ENCODE peak calls at places on chromosome 20, in eight cellular contexts. One of them, this sample, is unnamed. For H3K9me3, the result is how much of the 10 kb centered on the place peaks cover.

GRCh38 chr20:59813948-59814834 is 119.2 kb downstream of the SYCP2 start:
- DNase-seq in naive thymus-derived CD4-positive, alpha-beta T cell: no peak
- DNase-seq in ovary: no peak
- DNase-seq in heart left ventricle: no peak
- DNase-seq in pancreas: no peak
- DNase-seq in ascending aorta: no peak
- DNase-seq in upper lobe of right lung: no peak
- DNase-seq in uterus: no peak
- DNase-seq in this sample: no peak

GRCh38 chr20:49400410-49400809 is 82.1 kb downstream of the KCNB1 start:
- DNase-seq in naive thymus-derived CD4-positive, alpha-beta T cell: no peak
- DNase-seq in ovary: peak
- DNase-seq in heart left ventricle: no peak
- DNase-seq in pancreas: no peak
- DNase-seq in ascending aorta: no peak
- DNase-seq in upper lobe of right lung: no peak
- DNase-seq in uterus: peak
- DNase-seq in this sample: no peak

GRCh38 chr20:44033344-44033743 is 118.7 kb downstream of the TOX2 start:
- DNase-seq in naive thymus-derived CD4-positive, alpha-beta T cell: no peak
- DNase-seq in ovary: no peak
- DNase-seq in heart left ventricle: no peak
- DNase-seq in pancreas: no peak
- DNase-seq in ascending aorta: no peak
- DNase-seq in upper lobe of right lung: no peak
- DNase-seq in uterus: no peak
- DNase-seq in this sample: no peak

GRCh38 chr20:10731190-10731955 is 57.6 kb upstream of the JAG1 start:
- DNase-seq in naive thymus-derived CD4-positive, alpha-beta T cell: no peak
- DNase-seq in ovary: no peak
- DNase-seq in heart left ventricle: no peak
- DNase-seq in pancreas: no peak
- DNase-seq in ascending aorta: no peak
- DNase-seq in upper lobe of right lung: no peak
- DNase-seq in uterus: no peak
- DNase-seq in this sample: no peak

GRCh38 chr20:62365814-62366369 is 1.2 kb downstream of the LAMA5 start:
- DNase-seq in naive thymus-derived CD4-positive, alpha-beta T cell: no peak
- DNase-seq in ovary: no peak
- DNase-seq in heart left ventricle: peak
- DNase-seq in pancreas: peak
- DNase-seq in ascending aorta: no peak
- DNase-seq in upper lobe of right lung: peak
- DNase-seq in uterus: no peak
- DNase-seq in this sample: no peak

GRCh38 chr20:56414842-56415765 is 3.0 kb downstream of the CASS4 start:
- DNase-seq in naive thymus-derived CD4-positive, alpha-beta T cell: peak
- DNase-seq in ovary: no peak
- DNase-seq in heart left ventricle: no peak
- DNase-seq in pancreas: no peak
- DNase-seq in ascending aorta: no peak
- DNase-seq in upper lobe of right lung: no peak
- DNase-seq in uterus: no peak
- DNase-seq in this sample: no peak

GRCh38 chr20:46582648-46583047 is 32.2 kb upstream of the OCSTAMP start:
- DNase-seq in naive thymus-derived CD4-positive, alpha-beta T cell: no peak
- DNase-seq in ovary: no peak
- DNase-seq in heart left ventricle: no peak
- DNase-seq in pancreas: no peak
- DNase-seq in ascending aorta: no peak
- DNase-seq in upper lobe of right lung: no peak
- DNase-seq in uterus: no peak
- DNase-seq in this sample: no peak

GRCh38 chr20:63972312-63973159 is 2.8 kb upstream of the ZNF512B start:
- DNase-seq in naive thymus-derived CD4-positive, alpha-beta T cell: no peak
- DNase-seq in ovary: peak
- DNase-seq in heart left ventricle: peak
- DNase-seq in pancreas: peak
- DNase-seq in ascending aorta: no peak
- DNase-seq in upper lobe of right lung: no peak
- DNase-seq in uterus: no peak
- DNase-seq in this sample: no peak

GRCh38 chr20:58875541-58876134 is 23.1 kb downstream of the GNAS start:
- DNase-seq in naive thymus-derived CD4-positive, alpha-beta T cell: no peak
- DNase-seq in ovary: no peak
- DNase-seq in heart left ventricle: no peak
- DNase-seq in pancreas: no peak
- DNase-seq in ascending aorta: no peak
- DNase-seq in upper lobe of right lung: no peak
- DNase-seq in uterus: no peak
- DNase-seq in this sample: no peak

GRCh38 chr20:22716824-22717351 is 132.5 kb upstream of the FOXA2 start:
- DNase-seq in naive thymus-derived CD4-positive, alpha-beta T cell: no peak
- DNase-seq in ovary: no peak
- DNase-seq in heart left ventricle: no peak
- DNase-seq in pancreas: no peak
- DNase-seq in ascending aorta: no peak
- DNase-seq in upper lobe of right lung: peak
- DNase-seq in uterus: no peak
- DNase-seq in this sample: no peak

GRCh38 chr20:8547035-8547649 is 415.1 kb downstream of the PLCB1 start:
- DNase-seq in naive thymus-derived CD4-positive, alpha-beta T cell: no peak
- DNase-seq in ovary: no peak
- DNase-seq in heart left ventricle: no peak
- DNase-seq in pancreas: no peak
- DNase-seq in ascending aorta: no peak
- DNase-seq in upper lobe of right lung: no peak
- DNase-seq in uterus: no peak
- DNase-seq in this sample: no peak

GRCh38 chr20:36808317-36809257 is 35.0 kb upstream of the DSN1 start:
- DNase-seq in naive thymus-derived CD4-positive, alpha-beta T cell: peak
- DNase-seq in ovary: no peak
- DNase-seq in heart left ventricle: peak
- DNase-seq in pancreas: peak
- DNase-seq in ascending aorta: no peak
- DNase-seq in upper lobe of right lung: peak
- DNase-seq in uterus: peak
- DNase-seq in this sample: no peak

GRCh38 chr20:62710886-62711702 is 2.5 kb downstream of the NTSR1 start:
- DNase-seq in naive thymus-derived CD4-positive, alpha-beta T cell: no peak
- DNase-seq in ovary: no peak
- DNase-seq in heart left ventricle: peak
- DNase-seq in pancreas: no peak
- DNase-seq in ascending aorta: no peak
- DNase-seq in upper lobe of right lung: no peak
- DNase-seq in uterus: no peak
- DNase-seq in this sample: no peak

GRCh38 chr20:52447232-52447566 is 255.6 kb upstream of the ZFP64 start:
- DNase-seq in naive thymus-derived CD4-positive, alpha-beta T cell: no peak
- DNase-seq in ovary: no peak
- DNase-seq in heart left ventricle: no peak
- DNase-seq in pancreas: no peak
- DNase-seq in ascending aorta: no peak
- DNase-seq in upper lobe of right lung: no peak
- DNase-seq in uterus: no peak
- DNase-seq in this sample: no peak

GRCh38 chr20:44495257-44495656 is 19.6 kb downstream of the TTPAL start:
- DNase-seq in naive thymus-derived CD4-positive, alpha-beta T cell: no peak
- DNase-seq in ovary: no peak
- DNase-seq in heart left ventricle: no peak
- DNase-seq in pancreas: no peak
- DNase-seq in ascending aorta: no peak
- DNase-seq in upper lobe of right lung: no peak
- DNase-seq in uterus: no peak
- DNase-seq in this sample: no peak

GRCh38 chr20:4740774-4741431 is 19.2 kb downstream of the PRND start:
- DNase-seq in naive thymus-derived CD4-positive, alpha-beta T cell: peak
- DNase-seq in ovary: no peak
- DNase-seq in heart left ventricle: no peak
- DNase-seq in pancreas: no peak
- DNase-seq in ascending aorta: no peak
- DNase-seq in upper lobe of right lung: no peak
- DNase-seq in uterus: peak
- DNase-seq in this sample: peak

DNA sequence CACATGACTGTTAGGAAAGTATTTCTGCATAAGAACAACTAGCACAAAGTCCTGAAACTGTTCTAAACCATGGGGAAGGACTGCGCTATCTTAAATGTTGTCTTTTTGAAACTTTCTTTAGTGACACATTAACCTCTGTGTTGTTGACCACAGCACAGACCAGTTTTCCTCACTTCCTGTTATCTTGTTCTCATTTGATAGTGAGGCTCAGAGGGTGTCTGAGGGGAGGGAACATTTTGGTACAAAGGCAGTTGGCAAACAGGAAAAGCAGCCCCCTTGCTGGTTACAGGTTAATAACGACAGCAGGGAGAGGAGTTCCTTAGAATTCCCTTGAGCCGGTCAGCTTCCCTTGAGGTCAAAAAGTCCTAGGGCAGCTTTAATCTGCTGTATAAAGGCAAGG is 143.5 kb upstream of the BMP2 start:
- DNase-seq in naive thymus-derived CD4-positive, alpha-beta T cell: no peak
- DNase-seq in ovary: no peak
- DNase-seq in heart left ventricle: no peak
- DNase-seq in pancreas: no peak
- DNase-seq in ascending aorta: no peak
- DNase-seq in upper lobe of right lung: no peak
- DNase-seq in uterus: no peak
- DNase-seq in this sample: peak
- H3K9me3 ChIP-seq in naive thymus-derived CD4-positive, alpha-beta T cell: under half
- H3K9me3 ChIP-seq in ovary: under half
- H3K9me3 ChIP-seq in heart left ventricle: under half
- H3K9me3 ChIP-seq in pancreas: under half
- H3K9me3 ChIP-seq in ascending aorta: under half
- H3K9me3 ChIP-seq in upper lobe of right lung: under half
- H3K9me3 ChIP-seq in uterus: under half
- H3K9me3 ChIP-seq in this sample: under half

DNA sequence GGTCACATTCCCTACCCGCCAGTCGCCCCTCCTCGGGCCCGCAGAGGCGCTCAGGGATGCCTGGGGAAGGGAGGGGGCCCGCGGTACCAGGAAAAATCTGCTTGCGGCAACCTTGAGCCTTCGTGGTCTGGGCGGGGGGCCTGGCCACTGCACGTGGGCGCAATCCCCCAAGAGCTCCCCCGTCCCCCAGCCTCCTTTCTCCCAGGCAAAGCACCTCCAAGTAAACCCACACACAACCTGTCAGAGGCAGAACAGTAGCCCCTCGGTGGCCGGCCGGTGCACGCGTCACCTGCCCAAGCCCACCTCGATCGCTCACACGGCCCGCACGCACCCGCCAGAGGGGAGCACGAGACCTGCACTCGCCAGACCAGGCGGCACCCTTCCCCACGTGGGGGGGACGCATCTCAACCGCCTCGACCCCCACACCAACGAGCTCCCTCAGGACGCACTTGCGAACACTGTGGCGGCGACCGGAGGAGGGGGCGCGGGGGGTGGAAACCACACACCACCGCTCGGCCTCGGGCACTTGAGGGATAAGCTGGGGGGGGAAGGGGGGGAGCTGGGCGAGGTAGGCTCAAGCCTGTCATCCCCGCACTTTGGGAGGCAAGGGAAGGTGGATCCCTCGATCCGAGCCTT is 1955.7 kb upstream of the DEFB115 start:
- DNase-seq in naive thymus-derived CD4-positive, alpha-beta T cell: no peak
- DNase-seq in ovary: no peak
- DNase-seq in heart left ventricle: peak
- DNase-seq in pancreas: no peak
- DNase-seq in ascending aorta: no peak
- DNase-seq in upper lobe of right lung: peak
- DNase-seq in uterus: no peak
- DNase-seq in this sample: no peak
- H3K9me3 ChIP-seq in naive thymus-derived CD4-positive, alpha-beta T cell: under half
- H3K9me3 ChIP-seq in ovary: under half
- H3K9me3 ChIP-seq in heart left ventricle: under half
- H3K9me3 ChIP-seq in pancreas: under half
- H3K9me3 ChIP-seq in ascending aorta: under half
- H3K9me3 ChIP-seq in upper lobe of right lung: under half
- H3K9me3 ChIP-seq in uterus: under half
- H3K9me3 ChIP-seq in this sample: under half

GRCh38 chr20:57483287-57484050 is 41.5 kb downstream of the CTCFL start:
- DNase-seq in naive thymus-derived CD4-positive, alpha-beta T cell: no peak
- DNase-seq in ovary: peak
- DNase-seq in heart left ventricle: no peak
- DNase-seq in pancreas: no peak
- DNase-seq in ascending aorta: no peak
- DNase-seq in upper lobe of right lung: no peak
- DNase-seq in uterus: no peak
- DNase-seq in this sample: no peak

GRCh38 chr20:57484772-57485171 is 40.2 kb downstream of the CTCFL start:
- DNase-seq in naive thymus-derived CD4-positive, alpha-beta T cell: no peak
- DNase-seq in ovary: no peak
- DNase-seq in heart left ventricle: no peak
- DNase-seq in pancreas: no peak
- DNase-seq in ascending aorta: no peak
- DNase-seq in upper lobe of right lung: no peak
- DNase-seq in uterus: no peak
- DNase-seq in this sample: no peak

GRCh38 chr20:57482148-57482547 is 42.8 kb downstream of the CTCFL start:
- DNase-seq in naive thymus-derived CD4-positive, alpha-beta T cell: no peak
- DNase-seq in ovary: peak
- DNase-seq in heart left ventricle: no peak
- DNase-seq in pancreas: no peak
- DNase-seq in ascending aorta: no peak
- DNase-seq in upper lobe of right lung: no peak
- DNase-seq in uterus: no peak
- DNase-seq in this sample: no peak

GRCh38 chr20:57482796-57483195 is 42.1 kb downstream of the CTCFL start:
- DNase-seq in naive thymus-derived CD4-positive, alpha-beta T cell: no peak
- DNase-seq in ovary: peak
- DNase-seq in heart left ventricle: no peak
- DNase-seq in pancreas: no peak
- DNase-seq in ascending aorta: no peak
- DNase-seq in upper lobe of right lung: no peak
- DNase-seq in uterus: no peak
- DNase-seq in this sample: no peak

DNA sequence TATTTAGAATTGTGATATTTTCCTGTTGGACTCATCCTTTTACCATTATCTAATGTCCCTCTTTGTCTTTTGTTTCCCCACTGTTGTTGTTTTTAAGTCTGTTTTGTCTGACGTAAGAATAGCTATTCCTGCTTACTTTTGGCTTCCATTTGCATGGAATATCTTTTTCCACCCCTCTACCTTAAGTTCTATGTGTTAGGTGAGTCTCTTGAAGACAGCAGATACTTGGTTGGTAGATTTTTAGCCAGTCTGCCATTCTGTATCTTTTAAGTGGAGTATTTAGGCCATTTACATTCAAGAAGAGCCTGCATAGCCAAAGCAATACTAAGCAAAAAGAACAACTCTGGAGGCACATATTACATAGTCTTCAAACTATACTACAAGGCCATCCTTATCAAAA is 39.2 kb downstream of the CTCFL start:
- DNase-seq in naive thymus-derived CD4-positive, alpha-beta T cell: no peak
- DNase-seq in ovary: no peak
- DNase-seq in heart left ventricle: no peak
- DNase-seq in pancreas: no peak
- DNase-seq in ascending aorta: no peak
- DNase-seq in upper lobe of right lung: no peak
- DNase-seq in uterus: no peak
- DNase-seq in this sample: no peak
- H3K9me3 ChIP-seq in naive thymus-derived CD4-positive, alpha-beta T cell: under half
- H3K9me3 ChIP-seq in ovary: under half
- H3K9me3 ChIP-seq in heart left ventricle: under half
- H3K9me3 ChIP-seq in pancreas: under half
- H3K9me3 ChIP-seq in ascending aorta: under half
- H3K9me3 ChIP-seq in upper lobe of right lung: under half
- H3K9me3 ChIP-seq in uterus: under half
- H3K9me3 ChIP-seq in this sample: under half

GRCh38 chr20:55186228-55186627 is 710.8 kb downstream of the DOK5 start:
- DNase-seq in naive thymus-derived CD4-positive, alpha-beta T cell: no peak
- DNase-seq in ovary: no peak
- DNase-seq in heart left ventricle: no peak
- DNase-seq in pancreas: no peak
- DNase-seq in ascending aorta: no peak
- DNase-seq in upper lobe of right lung: no peak
- DNase-seq in uterus: no peak
- DNase-seq in this sample: no peak
- H3K9me3 ChIP-seq in naive thymus-derived CD4-positive, alpha-beta T cell: under half
- H3K9me3 ChIP-seq in ovary: under half
- H3K9me3 ChIP-seq in heart left ventricle: under half
- H3K9me3 ChIP-seq in pancreas: under half
- H3K9me3 ChIP-seq in ascending aorta: under half
- H3K9me3 ChIP-seq in upper lobe of right lung: under half
- H3K9me3 ChIP-seq in uterus: under half
- H3K9me3 ChIP-seq in this sample: under half

This sample was measured in iPS DF 6.9.